ENCODE peak calls at places on chromosomes 5 and 9, in four cellular contexts. One of them, this sample, is unnamed.

GRCh38 chr5:14323466-14323865 is 180.3 kb downstream of the TRIO start:
- DNase-seq in RWPE1: no peak
- DNase-seq in small intestine: no peak
- DNase-seq in GM23248: no peak
- DNase-seq in this sample: no peak

GRCh38 chr9:111957856-111958631 is 61.4 kb downstream of the UGCG start:
- DNase-seq in RWPE1: peak
- DNase-seq in small intestine: peak
- DNase-seq in GM23248: peak
- DNase-seq in this sample: no peak

GRCh38 chr5:65927497-65928340 is 1.3 kb downstream of the ERBIN start:
- DNase-seq in GM23248: peak
- DNase-seq in RWPE1: peak
- DNase-seq in small intestine: peak
- DNase-seq in this sample: no peak

GRCh38 chr5:16759147-16759800 is 142.5 kb upstream of the RETREG1 start:
- DNase-seq in RWPE1: no peak
- DNase-seq in GM23248: no peak
- DNase-seq in small intestine: no peak
- DNase-seq in this sample: no peak

GRCh38 chr5:36607838-36608783 is 1.7 kb downstream of the SLC1A3 start:
- DNase-seq in GM23248: peak
- DNase-seq in small intestine: no peak
- DNase-seq in RWPE1: peak
- DNase-seq in this sample: no peak

GRCh38 chr5:88724201-88724600 is 158.8 kb downstream of the MEF2C start:
- DNase-seq in RWPE1: no peak
- DNase-seq in small intestine: no peak
- DNase-seq in GM23248: peak
- DNase-seq in this sample: no peak

GRCh38 chr9:3441197-3441816 is 84.5 kb downstream of the RFX3 start:
- DNase-seq in RWPE1: peak
- DNase-seq in GM23248: peak
- DNase-seq in small intestine: peak
- DNase-seq in this sample: no peak

GRCh38 chr5:147437161-147437596 is 72.7 kb downstream of the DPYSL3 start:
- DNase-seq in RWPE1: no peak
- DNase-seq in small intestine: no peak
- DNase-seq in GM23248: no peak
- DNase-seq in this sample: no peak

GRCh38 chr5:116153687-116154174 is 68.9 kb downstream of the COMMD10 start:
- DNase-seq in RWPE1: no peak
- DNase-seq in GM23248: no peak
- DNase-seq in small intestine: no peak
- DNase-seq in this sample: no peak

GRCh38 chr5:149399775-149400174 is 20.7 kb upstream of the IL17B start:
- DNase-seq in GM23248: no peak
- DNase-seq in RWPE1: no peak
- DNase-seq in small intestine: no peak
- DNase-seq in this sample: no peak

GRCh38 chr9:38439291-38439915 is 15.1 kb upstream of the IGFBPL1 start:
- DNase-seq in small intestine: no peak
- DNase-seq in GM23248: no peak
- DNase-seq in RWPE1: no peak
- DNase-seq in this sample: no peak

GRCh38 chr5:72209515-72210115 is 102.3 kb downstream of the MAP1B start:
- DNase-seq in GM23248: peak
- DNase-seq in small intestine: no peak
- DNase-seq in RWPE1: peak
- DNase-seq in this sample: peak

GRCh38 chr9:37511006-37511714 is 25.4 kb downstream of the POLR1E start:
- DNase-seq in GM23248: peak
- DNase-seq in small intestine: no peak
- DNase-seq in RWPE1: no peak
- DNase-seq in this sample: no peak

GRCh38 chr5:157280927-157281326 is 15.0 kb downstream of the CYFIP2 start:
- DNase-seq in small intestine: no peak
- DNase-seq in RWPE1: peak
- DNase-seq in GM23248: peak
- DNase-seq in this sample: no peak

GRCh38 chr9:6632516-6633328 is 12.8 kb downstream of the GLDC start:
- DNase-seq in GM23248: no peak
- DNase-seq in small intestine: peak
- DNase-seq in RWPE1: no peak
- DNase-seq in this sample: no peak

GRCh38 chr9:8683496-8683895 is 883.9 kb upstream of the DMAC1 start:
- DNase-seq in GM23248: no peak
- DNase-seq in small intestine: no peak
- DNase-seq in RWPE1: no peak
- DNase-seq in this sample: no peak

GRCh38 chr5:173734716-173735115 is 118.3 kb upstream of the BOD1 start:
- DNase-seq in RWPE1: no peak
- DNase-seq in small intestine: no peak
- DNase-seq in GM23248: no peak
- DNase-seq in this sample: no peak

GRCh38 chr9:92767078-92768054 is 2.7 kb upstream of the BICD2 start:
- DNase-seq in RWPE1: no peak
- DNase-seq in small intestine: no peak
- DNase-seq in GM23248: peak
- DNase-seq in this sample: no peak

GRCh38 chr9:137658778-137659177 is 40.0 kb downstream of the EHMT1 start:
- DNase-seq in RWPE1: no peak
- DNase-seq in small intestine: no peak
- DNase-seq in GM23248: no peak
- DNase-seq in this sample: no peak

GRCh38 chr5:100709771-100710170 is 174.6 kb downstream of the FAM174A start:
- DNase-seq in GM23248: no peak
- DNase-seq in small intestine: no peak
- DNase-seq in RWPE1: no peak
- DNase-seq in this sample: no peak

GRCh38 chr5:34570721-34571379 is 85.3 kb upstream of the RAI14 start:
- DNase-seq in RWPE1: no peak
- DNase-seq in small intestine: no peak
- DNase-seq in GM23248: peak
- DNase-seq in this sample: no peak

GRCh38 chr5:150658699-150659265 is 2.3 kb upstream of the MYOZ3 start:
- DNase-seq in small intestine: no peak
- DNase-seq in RWPE1: no peak
- DNase-seq in GM23248: no peak
- DNase-seq in this sample: no peak

GRCh38 chr9:134378901-134379338 is 52.7 kb downstream of the RXRA start:
- DNase-seq in small intestine: peak
- DNase-seq in GM23248: peak
- DNase-seq in RWPE1: peak
- DNase-seq in this sample: no peak

GRCh38 chr5:135615581-135616260 is 36.9 kb upstream of the CXCL14 start:
- DNase-seq in RWPE1: no peak
- DNase-seq in small intestine: no peak
- DNase-seq in GM23248: peak
- DNase-seq in this sample: no peak

GRCh38 chr5:90111354-90112070 is 298.0 kb downstream of the CETN3 start:
- DNase-seq in RWPE1: no peak
- DNase-seq in small intestine: no peak
- DNase-seq in GM23248: peak
- DNase-seq in this sample: no peak

GRCh38 chr5:58261605-58262004 is 198.3 kb downstream of the PLK2 start:
- DNase-seq in GM23248: peak
- DNase-seq in RWPE1: no peak
- DNase-seq in small intestine: no peak
- DNase-seq in this sample: no peak

GRCh38 chr9:35114113-35114847 is 1.4 kb downstream of the ATOSB start:
- DNase-seq in RWPE1: peak
- DNase-seq in GM23248: peak
- DNase-seq in small intestine: peak
- DNase-seq in this sample: peak

GRCh38 chr5:111454198-111454606 is 58.1 kb downstream of the STARD4 start:
- DNase-seq in small intestine: no peak
- DNase-seq in GM23248: peak
- DNase-seq in RWPE1: peak
- DNase-seq in this sample: no peak

GRCh38 chr9:83956288-83957028 is 23.6 kb downstream of the HNRNPK start:
- DNase-seq in RWPE1: peak
- DNase-seq in GM23248: peak
- DNase-seq in small intestine: peak
- DNase-seq in this sample: peak

GRCh38 chr5:15575566-15576195 is 75.7 kb downstream of the FBXL7 start:
- DNase-seq in RWPE1: no peak
- DNase-seq in GM23248: peak
- DNase-seq in small intestine: no peak
- DNase-seq in this sample: no peak

GRCh38 chr5:160539431-160539830 is 117.8 kb downstream of the PTTG1 start:
- DNase-seq in small intestine: no peak
- DNase-seq in RWPE1: no peak
- DNase-seq in GM23248: peak
- DNase-seq in this sample: no peak

GRCh38 chr5:31583129-31583528 is 51.0 kb downstream of the C5orf22 start:
- DNase-seq in RWPE1: no peak
- DNase-seq in GM23248: no peak
- DNase-seq in small intestine: no peak
- DNase-seq in this sample: no peak

GRCh38 chr5:61969761-61970160 is 336.2 kb upstream of the KIF2A start:
- DNase-seq in small intestine: no peak
- DNase-seq in GM23248: no peak
- DNase-seq in RWPE1: no peak
- DNase-seq in this sample: no peak

GRCh38 chr5:57219386-57219785 is 45.5 kb downstream of the GPBP1 start:
- DNase-seq in small intestine: no peak
- DNase-seq in RWPE1: no peak
- DNase-seq in GM23248: no peak
- DNase-seq in this sample: no peak

GRCh38 chr9:123544007-123544827 is 188.2 kb downstream of the CRB2 start:
- DNase-seq in small intestine: peak
- DNase-seq in RWPE1: peak
- DNase-seq in GM23248: peak
- DNase-seq in this sample: no peak

GRCh38 chr5:68251386-68251785 is 35.8 kb downstream of the PIK3R1 start:
- DNase-seq in RWPE1: peak
- DNase-seq in GM23248: no peak
- DNase-seq in small intestine: no peak
- DNase-seq in this sample: no peak

GRCh38 chr5:142215915-142216681 is 107.5 kb downstream of the NDFIP1 start:
- DNase-seq in RWPE1: peak
- DNase-seq in small intestine: no peak
- DNase-seq in GM23248: peak
- DNase-seq in this sample: no peak

GRCh38 chr9:87333802-87334201 is 163.9 kb upstream of the DAPK1 start:
- DNase-seq in RWPE1: no peak
- DNase-seq in small intestine: no peak
- DNase-seq in GM23248: no peak
- DNase-seq in this sample: no peak

GRCh38 chr5:19210886-19211285 is 777.1 kb downstream of the CDH18 start:
- DNase-seq in RWPE1: no peak
- DNase-seq in small intestine: no peak
- DNase-seq in GM23248: no peak
- DNase-seq in this sample: no peak

GRCh38 chr5:73938280-73938937 is 312.4 kb downstream of the ARHGEF28 start:
- DNase-seq in RWPE1: peak
- DNase-seq in small intestine: no peak
- DNase-seq in GM23248: peak
- DNase-seq in this sample: no peak
- H3K27ac ChIP-seq in RWPE1: peak
- H3K27ac ChIP-seq in small intestine: no peak
- H3K27ac ChIP-seq in GM23248: peak
- H3K27ac ChIP-seq in this sample: no peak

GRCh38 chr9:33820231-33820745 is 3.3 kb downstream of the UBE2R2 start:
- DNase-seq in RWPE1: no peak
- DNase-seq in small intestine: no peak
- DNase-seq in GM23248: peak
- DNase-seq in this sample: no peak
- H3K27ac ChIP-seq in RWPE1: no peak
- H3K27ac ChIP-seq in small intestine: no peak
- H3K27ac ChIP-seq in GM23248: peak
- H3K27ac ChIP-seq in this sample: peak

GRCh38 chr9:68794898-68795297 is 89.9 kb downstream of the PIP5K1B start:
- DNase-seq in small intestine: peak
- DNase-seq in RWPE1: no peak
- DNase-seq in GM23248: no peak
- DNase-seq in this sample: no peak

GRCh38 chr9:68785965-68786364 is 80.9 kb downstream of the PIP5K1B start:
- DNase-seq in RWPE1: no peak
- DNase-seq in GM23248: no peak
- DNase-seq in small intestine: no peak
- DNase-seq in this sample: no peak

GRCh38 chr9:68795411-68795810 is 90.4 kb downstream of the PIP5K1B start:
- DNase-seq in RWPE1: no peak
- DNase-seq in GM23248: no peak
- DNase-seq in small intestine: no peak
- DNase-seq in this sample: no peak

GRCh38 chr9:68793605-68794343 is 88.7 kb downstream of the PIP5K1B start:
- DNase-seq in small intestine: peak
- DNase-seq in RWPE1: no peak
- DNase-seq in GM23248: no peak
- DNase-seq in this sample: no peak

GRCh38 chr9:68791169-68791568 is 86.1 kb downstream of the PIP5K1B start:
- DNase-seq in RWPE1: no peak
- DNase-seq in GM23248: no peak
- DNase-seq in small intestine: no peak
- DNase-seq in this sample: no peak
- H3K27ac ChIP-seq in RWPE1: no peak
- H3K27ac ChIP-seq in GM23248: no peak
- H3K27ac ChIP-seq in small intestine: no peak
- H3K27ac ChIP-seq in this sample: no peak

GRCh38 chr5:165781703-165782102 is 2276.3 kb downstream of the MAT2B start:
- DNase-seq in small intestine: no peak
- DNase-seq in RWPE1: no peak
- DNase-seq in GM23248: no peak
- DNase-seq in this sample: no peak
- H3K27ac ChIP-seq in small intestine: no peak
- H3K27ac ChIP-seq in RWPE1: no peak
- H3K27ac ChIP-seq in GM23248: no peak
- H3K27ac ChIP-seq in this sample: no peak

GRCh38 chr9:520315-520714 is 305.6 kb downstream of the DOCK8 start:
- DNase-seq in GM23248: no peak
- DNase-seq in small intestine: no peak
- DNase-seq in RWPE1: no peak
- DNase-seq in this sample: no peak
- H3K27ac ChIP-seq in GM23248: no peak
- H3K27ac ChIP-seq in small intestine: no peak
- H3K27ac ChIP-seq in RWPE1: no peak
- H3K27ac ChIP-seq in this sample: no peak

GRCh38 chr9:748861-749497 is 92.5 kb upstream of the DMRT1 start:
- DNase-seq in GM23248: no peak
- DNase-seq in RWPE1: no peak
- DNase-seq in small intestine: no peak
- DNase-seq in this sample: no peak
- H3K27ac ChIP-seq in GM23248: no peak
- H3K27ac ChIP-seq in RWPE1: peak
- H3K27ac ChIP-seq in small intestine: peak
- H3K27ac ChIP-seq in this sample: no peak

GRCh38 chr5:40841068-40841805 is at the start of gene CARD6:
- DNase-seq in RWPE1: no peak
- DNase-seq in GM23248: peak
- DNase-seq in small intestine: peak
- DNase-seq in this sample: no peak
- H3K27ac ChIP-seq in RWPE1: no peak
- H3K27ac ChIP-seq in GM23248: peak
- H3K27ac ChIP-seq in small intestine: peak
- H3K27ac ChIP-seq in this sample: no peak